ENCODE peak calls at places on chromosomes 4 and X, in five cellular contexts. O, K, R, V and J are unnamed samples.

GRCh38 chr4:180189639-180190038 is 2053.6 kb upstream of the TENM3 start:
- DNase-seq in O (no peak), K (no peak), R (no peak), V (no peak), J (no peak)

GRCh38 chr4:99506781-99507180 is 4.0 kb upstream of the C4orf17 start:
- DNase-seq in O (no peak), K (no peak), R (peak), V (no peak), J (peak)

GRCh38 chr4:106587558-106587957 is 219.0 kb upstream of the GIMD1 start:
- DNase-seq in O (peak), K (no peak), R (peak), V (peak), J (peak)

GRCh38 chr4:43776371-43776770 is 672.2 kb downstream of the KCTD8 start:
- DNase-seq in O (no peak), K (peak), R (peak), V (peak), J (peak)

GRCh38 chrX:65451663-65452062 is 82.9 kb downstream of the LAS1L start:
- DNase-seq in O (peak), K (no peak), R (peak), V (peak), J (peak)

GRCh38 chr4:144399927-144400326 is 246.0 kb upstream of the HHIP start:
- DNase-seq in O (peak), K (no peak), R (peak), V (peak), J (peak)

GRCh38 chr4:112418092-112418491 is 97.9 kb downstream of the NEUROG2 start:
- DNase-seq in O (no peak), K (no peak), R (no peak), V (no peak), J (no peak)

GRCh38 chrX:45697591-45697990 is 496.9 kb upstream of the DIPK2B start:
- DNase-seq in O (peak), K (no peak), R (peak), V (peak), J (peak)

GRCh38 chr4:61517144-61517543 is 317.0 kb downstream of the ADGRL3 start:
- DNase-seq in O (no peak), K (peak), R (no peak), V (no peak), J (no peak)

DNA sequence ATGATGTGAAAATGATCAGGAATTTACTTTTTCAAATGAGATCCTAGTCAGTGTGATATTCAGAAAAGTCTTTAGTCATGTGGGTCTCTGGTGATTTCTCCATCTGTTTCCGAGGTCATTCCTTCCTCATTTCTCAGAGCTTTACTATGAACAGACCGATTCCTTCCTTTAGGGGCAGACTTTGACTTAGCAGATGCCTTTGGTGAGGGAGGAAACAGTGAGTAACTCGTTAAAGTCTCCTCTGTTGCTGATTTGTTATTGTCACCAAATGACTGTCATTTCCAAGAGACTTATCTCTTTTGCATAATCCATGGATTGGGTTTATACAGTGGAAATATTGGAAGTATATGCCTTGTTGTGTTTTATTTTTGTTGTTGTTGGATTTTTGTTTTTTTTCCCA is 76.2 kb upstream of the CD99 start:
- DNase-seq in O (peak), K (no peak), R (peak), V (peak), J (peak)
- TF ChIP-seq CTCF in O (no peak), K (no peak), R (peak), V (peak), J (peak)

DNA sequence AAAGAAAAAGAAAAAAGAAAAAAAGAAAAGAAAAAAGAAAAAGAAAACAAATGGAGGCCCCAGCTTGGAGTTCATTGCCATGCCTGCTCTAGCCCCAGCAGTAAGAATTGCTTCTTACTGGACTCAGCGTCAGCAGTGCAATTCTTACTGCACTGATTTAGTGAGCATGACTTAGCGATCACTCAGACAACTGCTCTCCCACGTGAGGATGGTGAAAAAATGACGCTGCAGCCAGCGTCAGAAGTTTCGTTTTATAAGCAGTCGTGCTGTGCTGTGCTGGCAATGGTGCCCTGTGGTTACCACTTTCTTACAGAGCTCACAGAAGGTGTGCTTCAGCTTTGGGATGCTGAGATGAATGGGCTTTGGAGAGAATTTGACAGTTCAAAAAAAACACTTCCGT is 68.3 kb upstream of the DDX3X start:
- DNase-seq in O (no peak), K (no peak), R (peak), V (peak), J (no peak)
- H3K4me3 ChIP-seq in O (no peak), K (no peak), R (no peak), V (no peak), J (no peak)

DNA sequence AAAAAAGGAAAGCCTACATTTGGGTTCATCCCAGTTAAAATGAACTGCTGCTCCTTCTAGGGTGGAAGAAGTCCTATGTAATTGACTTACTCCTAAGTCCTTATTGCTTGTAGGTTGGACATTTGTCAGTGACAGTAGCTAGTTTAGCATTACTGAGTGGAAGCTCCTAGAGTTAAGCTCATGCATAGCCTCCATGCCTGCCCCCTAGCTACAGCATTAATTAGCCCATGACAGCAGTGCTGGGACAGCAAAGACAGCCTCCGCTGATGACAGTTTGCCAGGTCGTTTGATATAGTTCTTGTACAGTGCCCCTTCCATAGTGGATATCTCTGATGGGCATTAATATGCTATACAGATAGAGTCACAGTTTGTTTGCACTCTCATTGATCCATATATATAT is 18.7 kb upstream of the GALNTL6 start:
- DNase-seq in O (no peak), K (no peak), R (no peak), V (no peak), J (no peak)
- TF ChIP-seq CTCF in O (no peak), K (no peak), R (no peak), V (no peak), J (no peak)

GRCh38 chrX:630922-631496 is 418 bp downstream of the SHOX start:
- DNase-seq in O (no peak), K (no peak), R (no peak), V (no peak), J (no peak)
- H3K4me3 ChIP-seq in O (no peak), K (no peak), R (no peak), V (no peak), J (no peak)

GRCh38 chrX:139932901-139933796 is at the start of gene ATP11C:
- DNase-seq in O (peak), K (peak), R (peak), V (peak), J (peak)
- TF ChIP-seq CTCF in O (no peak), K (peak), R (no peak), V (no peak), J (no peak)

GRCh38 chr4:4387531-4388311 is 819 bp downstream of the NSG1 start:
- DNase-seq in O (no peak), K (no peak), R (no peak), V (no peak), J (peak)
- H3K4me3 ChIP-seq in O (peak), K (peak), R (peak), V (no peak), J (peak)

DNA sequence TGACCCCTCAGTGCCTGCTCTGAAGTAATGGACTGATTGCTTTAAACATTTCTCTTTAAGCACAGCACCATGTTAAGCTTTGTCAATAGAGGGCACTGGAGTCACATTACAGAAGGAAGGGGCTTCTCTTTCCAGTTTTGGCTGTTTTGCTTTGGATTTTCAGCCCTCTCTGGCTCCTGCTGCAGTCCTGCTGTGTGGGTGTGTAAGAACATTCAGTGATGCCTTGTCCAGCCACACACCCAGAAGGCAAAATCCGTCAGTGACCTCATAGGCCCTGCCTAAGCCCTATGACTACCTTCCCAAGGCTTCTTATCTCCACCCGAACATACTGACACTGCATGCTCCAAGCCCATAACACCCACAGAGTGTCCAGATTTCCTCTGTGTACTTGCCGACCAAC is 215.3 kb upstream of the CTSO start:
- DNase-seq in O (peak), K (peak), R (peak), V (peak), J (peak)
- TF ChIP-seq CTCF in O (peak), K (peak), R (peak), V (peak), J (peak)